ENCODE peak calls at places on chromosomes 4 and X, in nine cellular contexts. F is uterus, S is suprapubic skin, V is cardiac muscle cell, T is esophagus muscularis mucosa, K is ascending aorta, J is tibial nerve, W is tibial artery, O is Caco-2. Z is an unnamed sample.

GRCh38 chr4:21512351-21512750 is 436.2 kb downstream of the KCNIP4 start:
- DNase-seq in F (no peak), J (no peak), V (peak; percentile 73), O (peak; percentile 29), T (no peak), W (no peak), K (no peak), S (no peak), Z (no peak)

GRCh38 chr4:143538979-143539669 is 25.6 kb downstream of the SMARCA5 start:
- DNase-seq in F (no peak), W (no peak), V (no peak), K (no peak), S (no peak), T (no peak), J (no peak), O (no peak), Z (no peak)

GRCh38 chrX:84046403-84046984 is 141.5 kb downstream of the RPS6KA6 start:
- DNase-seq in V (peak; percentile 25), W (no peak), K (no peak), J (no peak), F (no peak), O (peak; percentile 36), S (peak; percentile 56), T (no peak), Z (no peak)

GRCh38 chrX:109632906-109633504 is 8.0 kb upstream of the KCNE5 start:
- DNase-seq in J (no peak), V (peak; percentile 46), F (no peak), O (peak; percentile 30), K (no peak), W (no peak), T (no peak), S (no peak), Z (no peak)

GRCh38 chrX:50579955-50580354 is 109.3 kb upstream of the DGKK start:
- DNase-seq in V (peak; percentile 70), O (peak; percentile 50), F (peak; percentile 21), W (no peak), S (no peak), K (no peak), T (no peak), J (no peak), Z (no peak)

GRCh38 chrX:53918697-53919096 is 125.6 kb downstream of the PHF8 start:
- DNase-seq in V (peak; percentile 4), K (no peak), T (no peak), O (no peak), W (no peak), F (no peak), J (no peak), S (no peak), Z (no peak)

GRCh38 chr4:42083816-42084215 is 68.6 kb downstream of the BEND4 start:
- DNase-seq in T (no peak), W (no peak), S (no peak), O (no peak), J (no peak), F (no peak), V (no peak), K (no peak), Z (no peak)

GRCh38 chrX:45172890-45173289 is 27.8 kb downstream of the DIPK2B start:
- DNase-seq in J (no peak), K (no peak), V (no peak), F (no peak), T (no peak), W (no peak), S (no peak), O (no peak), Z (no peak)

GRCh38 chrX:82370978-82371646 is 1137.0 kb upstream of the POU3F4 start:
- DNase-seq in O (no peak), T (no peak), F (no peak), W (no peak), K (no peak), V (no peak), S (no peak), J (no peak), Z (no peak)

GRCh38 chr4:18405054-18405453 is 383.5 kb upstream of the LCORL start:
- DNase-seq in V (no peak), W (no peak), S (no peak), F (no peak), T (no peak), J (no peak), O (no peak), K (no peak), Z (no peak)

GRCh38 chr4:153465922-153466636 is at the start of gene TMEM131L:
- DNase-seq in S (no peak), T (peak; percentile 93), J (peak; percentile 29), V (peak; percentile 88), K (no peak), W (peak; percentile 85), O (peak; percentile 78), F (peak; percentile 61), Z (peak; percentile 78)

GRCh38 chr4:83276299-83277040 is 8.1 kb downstream of the COQ2 start:
- DNase-seq in O (no peak), W (no peak), F (no peak), V (no peak), J (no peak), K (no peak), S (no peak), T (no peak), Z (no peak)

GRCh38 chr4:164977243-164978164 is at the start of gene TRIM61:
- DNase-seq in V (peak; percentile 64), O (no peak), T (peak; percentile 77), S (no peak), F (no peak), W (peak; percentile 67), K (no peak), J (no peak), Z (peak; percentile 84)

GRCh38 chr4:77697860-77698599 is 92.4 kb downstream of the CXCL13 start:
- DNase-seq in K (no peak), W (no peak), T (no peak), J (no peak), V (peak; percentile 43), S (no peak), O (peak; percentile 24), F (no peak), Z (no peak)

GRCh38 chrX:151538190-151539122 is 25.0 kb upstream of the PASD1 start:
- DNase-seq in O (no peak), F (no peak), S (no peak), W (no peak), J (no peak), K (no peak), V (no peak), T (no peak), Z (no peak)
- H3K27me3 ChIP-seq in O (no peaks in the 10 kb centered on the region), F (no peaks in the 10 kb centered on the region), S (no peaks in the 10 kb centered on the region), W (no peaks in the 10 kb centered on the region), J (no peaks in the 10 kb centered on the region), K (no peaks in the 10 kb centered on the region), V (no peaks in the 10 kb centered on the region), T (peaks cover 3% of the 10 kb centered on the region), Z (no peaks in the 10 kb centered on the region)

GRCh38 chr4:149896428-149896827 is 80.8 kb upstream of the IQCM start:
- DNase-seq in K (no peak), V (peak; percentile 26), O (peak; percentile 32), S (no peak), J (no peak), F (no peak), W (no peak), T (no peak), Z (no peak)

GRCh38 chr4:149901128-149901527 is 85.5 kb upstream of the IQCM start:
- DNase-seq in K (no peak), V (no peak), S (no peak), J (no peak), O (no peak), W (no peak), T (no peak), F (no peak), Z (no peak)

GRCh38 chr4:149897784-149898183 is 82.1 kb upstream of the IQCM start:
- DNase-seq in T (no peak), S (no peak), K (no peak), W (no peak), V (peak; percentile 12), J (no peak), O (peak; percentile 4), F (no peak), Z (no peak)
- TF ChIP-seq CTCF in T (peak; percentile 29), S (no peak), K (peak; percentile 10), W (no peak), V (no peak), J (no peak), O (peak; percentile 49), F (no peak), Z (no peak)

GRCh38 chr4:81032174-81032551 is 1.7 kb downstream of the BMP3 start:
- DNase-seq in F (no peak), T (no peak), W (no peak), V (no peak), J (no peak), S (no peak), O (no peak), K (no peak), Z (no peak)
- H3K27me3 ChIP-seq in F (no peaks in the 10 kb centered on the region), T (no peaks in the 10 kb centered on the region), W (peaks cover 30% of the 10 kb centered on the region), V (peaks cover 96% of the 10 kb centered on the region), J (no peaks in the 10 kb centered on the region), S (peaks cover 40% of the 10 kb centered on the region), O (peaks cover 1% of the 10 kb centered on the region), K (no peaks in the 10 kb centered on the region), Z (peaks cover 60% of the 10 kb centered on the region)

GRCh38 chr4:100913685-100914084 is 395.9 kb upstream of the EMCN start:
- DNase-seq in V (no peak), O (no peak), F (no peak), S (no peak), T (no peak), W (no peak), K (no peak), J (no peak), Z (no peak)

GRCh38 chr4:100906973-100907372 is 389.2 kb upstream of the EMCN start:
- DNase-seq in S (no peak), T (no peak), J (no peak), K (no peak), F (no peak), V (no peak), W (no peak), O (no peak), Z (no peak)

GRCh38 chr4:100908540-100908939 is 390.7 kb upstream of the EMCN start:
- DNase-seq in O (no peak), J (no peak), V (no peak), S (no peak), W (no peak), K (no peak), T (no peak), F (no peak), Z (no peak)

DNA sequence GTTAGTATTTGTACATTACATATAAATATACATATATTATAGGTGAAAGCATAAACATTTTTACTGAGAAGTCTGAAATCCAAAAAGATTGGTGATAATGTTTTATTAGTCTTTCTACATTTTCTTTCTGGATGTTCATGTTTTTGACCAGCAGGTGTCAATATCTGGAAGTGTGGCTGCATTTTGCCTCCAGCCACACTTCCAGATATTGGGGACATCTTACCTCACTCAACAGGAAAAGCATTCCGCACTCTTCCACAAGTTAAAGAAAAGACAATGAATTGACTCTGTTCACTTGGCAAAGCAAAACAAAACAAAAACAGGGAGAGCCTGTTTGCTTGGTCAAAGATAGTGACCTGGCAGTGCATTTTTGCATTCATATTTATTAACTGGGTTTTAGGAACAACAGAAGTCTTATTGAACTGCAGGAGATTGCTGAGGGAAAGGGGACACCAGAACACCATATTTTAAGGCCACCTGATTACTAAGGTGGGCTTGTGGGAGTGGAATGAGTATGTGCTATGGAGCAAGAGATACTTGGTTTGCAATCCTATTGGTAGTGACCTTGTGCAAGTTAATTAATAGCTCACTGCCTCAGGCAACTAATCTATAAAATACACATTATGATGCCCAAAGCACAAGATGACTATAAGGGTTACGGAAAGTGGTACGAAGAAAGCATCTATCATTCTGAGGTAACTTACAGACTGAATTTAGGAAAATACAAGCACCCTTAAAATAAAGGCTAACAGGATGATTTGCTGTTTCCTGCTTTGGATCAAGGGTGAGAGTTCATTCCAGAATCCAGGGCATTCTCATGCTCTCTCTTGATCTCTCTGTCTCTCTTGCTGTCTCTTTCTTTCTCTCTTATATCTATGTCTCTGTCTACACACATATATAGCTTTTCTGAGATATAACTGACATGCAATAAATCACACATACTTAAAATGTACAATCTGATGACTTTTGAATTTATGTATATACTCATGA is 389.9 kb upstream of the EMCN start:
- DNase-seq in W (no peak), K (no peak), T (no peak), S (no peak), F (no peak), O (peak; percentile 2), V (no peak), J (no peak), Z (no peak)
- TF ChIP-seq CTCF in W (peak; percentile 31), K (peak; percentile 21), T (peak; percentile 15), S (no peak), F (no peak), O (peak; percentile 36), V (peak; percentile 34), J (peak; percentile 22), Z (no peak)

Z was measured in left lung.